ENCODE peak calls at places on chromosomes 6 and 20, in nine cellular contexts. One of them, this sample, is unnamed.
A peak's percentile ranks its signal among the peaks of the same experiment; 100 is the strongest.

GRCh38 chr6:44353336-44353735 is 10.9 kb downstream of the SPATS1 start:
- DNase-seq in suprapubic skin: no peak
- DNase-seq in sigmoid colon: no peak
- DNase-seq in upper lobe of left lung: no peak
- DNase-seq in A549: no peak
- DNase-seq in stomach: no peak
- DNase-seq in HepG2: no peak
- DNase-seq in SK-N-SH: no peak
- DNase-seq in GM12878: no peak
- DNase-seq in this sample: no peak

GRCh38 chr6:67640462-67640861 is 994.6 kb upstream of the ADGRB3 start:
- DNase-seq in sigmoid colon: no peak
- DNase-seq in GM12878: no peak
- DNase-seq in A549: no peak
- DNase-seq in stomach: no peak
- DNase-seq in upper lobe of left lung: no peak
- DNase-seq in HepG2: no peak
- DNase-seq in suprapubic skin: no peak
- DNase-seq in SK-N-SH: no peak
- DNase-seq in this sample: no peak

GRCh38 chr6:45704056-45704790 is 311.4 kb downstream of the CLIC5 start:
- DNase-seq in SK-N-SH: no peak
- DNase-seq in HepG2: no peak
- DNase-seq in suprapubic skin: no peak
- DNase-seq in stomach: no peak
- DNase-seq in GM12878: no peak
- DNase-seq in upper lobe of left lung: no peak
- DNase-seq in A549: no peak
- DNase-seq in sigmoid colon: no peak
- DNase-seq in this sample: no peak

GRCh38 chr20:31560094-31560899 is 44.8 kb upstream of the ID1 start:
- DNase-seq in SK-N-SH: peak; percentile 68
- DNase-seq in GM12878: no peak
- DNase-seq in HepG2: peak; percentile 83
- DNase-seq in upper lobe of left lung: peak; percentile 90
- DNase-seq in suprapubic skin: no peak
- DNase-seq in sigmoid colon: peak; percentile 81
- DNase-seq in stomach: peak; percentile 73
- DNase-seq in A549: peak; percentile 78
- DNase-seq in this sample: no peak

GRCh38 chr6:42158011-42158410 is 15.2 kb upstream of the GUCA1A start:
- DNase-seq in A549: no peak
- DNase-seq in GM12878: no peak
- DNase-seq in suprapubic skin: peak; percentile 73
- DNase-seq in sigmoid colon: no peak
- DNase-seq in HepG2: no peak
- DNase-seq in upper lobe of left lung: no peak
- DNase-seq in SK-N-SH: peak; percentile 48
- DNase-seq in stomach: no peak
- DNase-seq in this sample: no peak

GRCh38 chr6:157314705-157315321 is 8.5 kb downstream of the TMEM242 start:
- DNase-seq in upper lobe of left lung: no peak
- DNase-seq in GM12878: peak; percentile 42
- DNase-seq in suprapubic skin: no peak
- DNase-seq in SK-N-SH: peak; percentile 69
- DNase-seq in stomach: no peak
- DNase-seq in A549: peak; percentile 40
- DNase-seq in sigmoid colon: no peak
- DNase-seq in HepG2: peak; percentile 76
- DNase-seq in this sample: no peak

GRCh38 chr6:79420054-79420453 is 117.2 kb downstream of the LCA5 start:
- DNase-seq in suprapubic skin: no peak
- DNase-seq in HepG2: no peak
- DNase-seq in stomach: no peak
- DNase-seq in GM12878: no peak
- DNase-seq in upper lobe of left lung: no peak
- DNase-seq in sigmoid colon: no peak
- DNase-seq in SK-N-SH: no peak
- DNase-seq in A549: no peak
- DNase-seq in this sample: no peak

GRCh38 chr6:121504227-121504626 is 68.8 kb downstream of the GJA1 start:
- DNase-seq in sigmoid colon: no peak
- DNase-seq in suprapubic skin: no peak
- DNase-seq in HepG2: no peak
- DNase-seq in upper lobe of left lung: no peak
- DNase-seq in SK-N-SH: no peak
- DNase-seq in GM12878: no peak
- DNase-seq in A549: peak; percentile 36
- DNase-seq in stomach: no peak
- DNase-seq in this sample: no peak

GRCh38 chr6:37279366-37280134 is 21.6 kb upstream of the TMEM217 start:
- DNase-seq in stomach: no peak
- DNase-seq in GM12878: no peak
- DNase-seq in upper lobe of left lung: peak; percentile 44
- DNase-seq in sigmoid colon: no peak
- DNase-seq in A549: no peak
- DNase-seq in SK-N-SH: no peak
- DNase-seq in HepG2: no peak
- DNase-seq in suprapubic skin: no peak
- DNase-seq in this sample: no peak

GRCh38 chr20:57388953-57389694 is 2.1 kb upstream of the RBM38 start:
- DNase-seq in suprapubic skin: peak; percentile 84
- DNase-seq in stomach: peak; percentile 90
- DNase-seq in upper lobe of left lung: peak; percentile 90
- DNase-seq in GM12878: no peak
- DNase-seq in HepG2: peak; percentile 56
- DNase-seq in sigmoid colon: peak; percentile 92
- DNase-seq in A549: no peak
- DNase-seq in SK-N-SH: no peak
- DNase-seq in this sample: peak; percentile 87

GRCh38 chr6:148538251-148539190 is 195.9 kb downstream of the SASH1 start:
- DNase-seq in SK-N-SH: no peak
- DNase-seq in GM12878: no peak
- DNase-seq in suprapubic skin: no peak
- DNase-seq in sigmoid colon: no peak
- DNase-seq in A549: no peak
- DNase-seq in upper lobe of left lung: no peak
- DNase-seq in HepG2: no peak
- DNase-seq in stomach: no peak
- DNase-seq in this sample: no peak

GRCh38 chr6:53465732-53466131 is 79.2 kb downstream of the GCLC start:
- DNase-seq in upper lobe of left lung: peak; percentile 28
- DNase-seq in stomach: no peak
- DNase-seq in sigmoid colon: no peak
- DNase-seq in GM12878: no peak
- DNase-seq in suprapubic skin: no peak
- DNase-seq in SK-N-SH: no peak
- DNase-seq in A549: no peak
- DNase-seq in HepG2: peak; percentile 29
- DNase-seq in this sample: no peak

GRCh38 chr6:151452750-151453427 is 963 bp upstream of the RMND1 start:
- DNase-seq in sigmoid colon: no peak
- DNase-seq in upper lobe of left lung: peak; percentile 54
- DNase-seq in A549: no peak
- DNase-seq in GM12878: no peak
- DNase-seq in suprapubic skin: peak; percentile 65
- DNase-seq in SK-N-SH: peak; percentile 23
- DNase-seq in HepG2: no peak
- DNase-seq in stomach: peak; percentile 40
- DNase-seq in this sample: peak; percentile 52

GRCh38 chr6:122400121-122400450 is 634 bp downstream of the HSF2 start:
- DNase-seq in sigmoid colon: no peak
- DNase-seq in SK-N-SH: no peak
- DNase-seq in upper lobe of left lung: no peak
- DNase-seq in A549: peak; percentile 13
- DNase-seq in GM12878: no peak
- DNase-seq in HepG2: peak; percentile 4
- DNase-seq in suprapubic skin: peak; percentile 68
- DNase-seq in stomach: no peak
- DNase-seq in this sample: no peak

GRCh38 chr20:36795691-36796090 is 22.1 kb upstream of the DSN1 start:
- DNase-seq in HepG2: no peak
- DNase-seq in SK-N-SH: no peak
- DNase-seq in upper lobe of left lung: no peak
- DNase-seq in sigmoid colon: no peak
- DNase-seq in suprapubic skin: no peak
- DNase-seq in GM12878: no peak
- DNase-seq in stomach: no peak
- DNase-seq in A549: no peak
- DNase-seq in this sample: no peak

GRCh38 chr20:11094711-11095110 is 420.9 kb upstream of the JAG1 start:
- DNase-seq in SK-N-SH: no peak
- DNase-seq in sigmoid colon: no peak
- DNase-seq in upper lobe of left lung: no peak
- DNase-seq in stomach: no peak
- DNase-seq in A549: no peak
- DNase-seq in HepG2: no peak
- DNase-seq in GM12878: no peak
- DNase-seq in suprapubic skin: no peak
- DNase-seq in this sample: no peak

GRCh38 chr20:11101243-11101642 is 427.4 kb upstream of the JAG1 start:
- DNase-seq in HepG2: no peak
- DNase-seq in GM12878: no peak
- DNase-seq in upper lobe of left lung: no peak
- DNase-seq in A549: no peak
- DNase-seq in sigmoid colon: no peak
- DNase-seq in SK-N-SH: no peak
- DNase-seq in stomach: no peak
- DNase-seq in suprapubic skin: no peak
- DNase-seq in this sample: no peak

GRCh38 chr20:11101696-11102095 is 427.9 kb upstream of the JAG1 start:
- DNase-seq in suprapubic skin: no peak
- DNase-seq in A549: no peak
- DNase-seq in upper lobe of left lung: no peak
- DNase-seq in sigmoid colon: no peak
- DNase-seq in stomach: no peak
- DNase-seq in GM12878: no peak
- DNase-seq in HepG2: no peak
- DNase-seq in SK-N-SH: no peak
- DNase-seq in this sample: no peak

GRCh38 chr20:11094196-11094595 is 420.4 kb upstream of the JAG1 start:
- DNase-seq in A549: no peak
- DNase-seq in SK-N-SH: no peak
- DNase-seq in upper lobe of left lung: no peak
- DNase-seq in sigmoid colon: no peak
- DNase-seq in suprapubic skin: no peak
- DNase-seq in HepG2: no peak
- DNase-seq in stomach: no peak
- DNase-seq in GM12878: no peak
- DNase-seq in this sample: no peak

GRCh38 chr20:11098888-11099287 is 425.1 kb upstream of the JAG1 start:
- DNase-seq in upper lobe of left lung: no peak
- DNase-seq in HepG2: no peak
- DNase-seq in A549: no peak
- DNase-seq in SK-N-SH: no peak
- DNase-seq in sigmoid colon: no peak
- DNase-seq in suprapubic skin: no peak
- DNase-seq in GM12878: no peak
- DNase-seq in stomach: no peak
- DNase-seq in this sample: no peak
- H3K27ac ChIP-seq in upper lobe of left lung: no peak overlapping the region
- H3K27ac ChIP-seq in HepG2: no peak overlapping the region
- H3K27ac ChIP-seq in A549: no peak overlapping the region
- H3K27ac ChIP-seq in SK-N-SH: no peak overlapping the region
- H3K27ac ChIP-seq in sigmoid colon: no peak overlapping the region
- H3K27ac ChIP-seq in suprapubic skin: no peak overlapping the region
- H3K27ac ChIP-seq in GM12878: no peak overlapping the region
- H3K27ac ChIP-seq in stomach: no peak overlapping the region
- H3K27ac ChIP-seq in this sample: no peak overlapping the region

GRCh38 chr6:14231546-14232280 is 114.1 kb downstream of the CD83 start:
- DNase-seq in stomach: no peak
- DNase-seq in SK-N-SH: no peak
- DNase-seq in A549: no peak
- DNase-seq in HepG2: no peak
- DNase-seq in GM12878: no peak
- DNase-seq in sigmoid colon: no peak
- DNase-seq in suprapubic skin: no peak
- DNase-seq in upper lobe of left lung: no peak
- DNase-seq in this sample: no peak
- H3K4me1 ChIP-seq in stomach: no peaks in the 10 kb centered on the region
- H3K4me1 ChIP-seq in SK-N-SH: no peaks in the 10 kb centered on the region
- H3K4me1 ChIP-seq in A549: no peaks in the 10 kb centered on the region
- H3K4me1 ChIP-seq in HepG2: no peaks in the 10 kb centered on the region
- H3K4me1 ChIP-seq in GM12878: no peaks in the 10 kb centered on the region
- H3K4me1 ChIP-seq in sigmoid colon: no peaks in the 10 kb centered on the region
- H3K4me1 ChIP-seq in suprapubic skin: no peaks in the 10 kb centered on the region
- H3K4me1 ChIP-seq in upper lobe of left lung: peaks cover 15% of the 10 kb centered on the region
- H3K4me1 ChIP-seq in this sample: no peaks in the 10 kb centered on the region

DNA sequence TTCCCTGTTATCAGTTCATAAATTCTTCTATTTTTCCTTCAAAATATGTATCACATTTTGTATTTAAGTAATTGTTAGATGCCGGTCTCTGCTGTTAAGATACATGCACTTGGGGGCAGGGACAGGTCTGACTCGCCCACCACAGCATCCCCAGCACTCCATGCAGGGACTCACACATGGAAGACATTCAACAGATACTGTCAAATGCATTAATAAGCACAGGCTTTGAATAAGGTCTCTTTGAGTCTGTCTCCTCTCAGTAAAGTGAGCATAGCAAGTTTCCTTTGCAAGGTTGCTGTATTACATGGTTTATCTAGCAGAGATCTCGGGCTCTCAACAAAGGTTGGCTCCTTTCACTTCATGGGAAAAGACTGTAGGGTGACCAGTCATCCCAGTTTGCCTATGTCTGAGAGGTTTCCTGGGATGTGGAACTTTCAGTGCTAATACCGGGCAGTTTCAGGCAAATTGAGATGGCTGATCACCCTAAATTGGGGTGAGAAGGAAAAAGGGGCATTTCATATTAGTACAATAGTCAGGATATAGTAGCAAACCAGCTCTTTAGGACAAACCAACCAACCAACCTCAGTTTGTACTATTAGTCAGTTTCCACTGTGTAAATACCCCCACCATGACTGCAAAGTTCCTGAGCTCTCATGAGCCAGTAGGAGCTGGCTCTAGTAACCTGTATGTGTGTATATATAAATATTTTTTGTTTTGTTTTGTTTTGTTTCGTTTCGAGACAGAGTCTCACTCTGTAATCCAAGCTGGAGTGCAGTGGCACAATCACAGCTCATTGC is 15.0 kb downstream of the JPH2 start:
- DNase-seq in A549: no peak
- DNase-seq in HepG2: no peak
- DNase-seq in sigmoid colon: peak; percentile 27
- DNase-seq in GM12878: no peak
- DNase-seq in stomach: no peak
- DNase-seq in suprapubic skin: no peak
- DNase-seq in upper lobe of left lung: no peak
- DNase-seq in SK-N-SH: no peak
- DNase-seq in this sample: no peak
- TF ChIP-seq EP300 in A549: no peak
- TF ChIP-seq EP300 in HepG2: no peak
- TF ChIP-seq EP300 in sigmoid colon: no peak
- TF ChIP-seq EP300 in GM12878: no peak
- TF ChIP-seq EP300 in stomach: no peak
- TF ChIP-seq EP300 in suprapubic skin: no peak
- TF ChIP-seq EP300 in upper lobe of left lung: no peak
- TF ChIP-seq EP300 in SK-N-SH: no peak
- TF ChIP-seq EP300 in this sample: no peak

DNA sequence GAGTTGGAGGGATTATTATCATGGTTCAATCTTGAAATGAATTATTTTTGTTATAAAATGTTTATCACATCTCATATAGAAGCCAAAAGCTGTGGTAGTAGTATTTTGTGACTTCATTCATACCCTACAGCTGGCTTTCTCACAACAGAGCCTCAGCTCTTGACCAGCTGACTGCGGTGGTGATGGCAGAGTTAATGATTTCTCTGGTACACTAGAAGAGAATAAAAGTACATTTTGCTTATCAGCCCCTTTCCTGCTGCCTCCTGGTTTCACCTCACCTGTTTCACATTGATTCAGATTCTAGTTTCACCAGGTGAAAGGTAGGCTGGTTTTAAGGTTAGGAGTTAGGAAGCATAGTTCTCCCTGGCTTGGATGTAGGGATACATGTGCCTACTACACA is 55.7 kb downstream of the AFG1L start:
- DNase-seq in A549: no peak
- DNase-seq in upper lobe of left lung: no peak
- DNase-seq in HepG2: no peak
- DNase-seq in suprapubic skin: no peak
- DNase-seq in GM12878: no peak
- DNase-seq in sigmoid colon: no peak
- DNase-seq in stomach: no peak
- DNase-seq in SK-N-SH: no peak
- DNase-seq in this sample: no peak
- H3K27ac ChIP-seq in A549: no peak overlapping the region
- H3K27ac ChIP-seq in upper lobe of left lung: no peak overlapping the region
- H3K27ac ChIP-seq in HepG2: no peak overlapping the region
- H3K27ac ChIP-seq in suprapubic skin: no peak overlapping the region
- H3K27ac ChIP-seq in GM12878: no peak overlapping the region
- H3K27ac ChIP-seq in sigmoid colon: no peak overlapping the region
- H3K27ac ChIP-seq in stomach: no peak overlapping the region
- H3K27ac ChIP-seq in SK-N-SH: no peak overlapping the region
- H3K27ac ChIP-seq in this sample: no peak overlapping the region

This sample was measured in ovary.